ENCODE peak calls at places on chromosomes 1 and 21, in six cellular contexts. M is tibial nerve, B is right atrium auricular region, C is WTC11, H is hepatocyte, K is AG09309. R is an unnamed sample.

GRCh38 chr1:223189903-223190724 is 47.1 kb upstream of the TLR5 start:
- DNase-seq in M (no peak), B (no peak), C (no peak), H (no peak), K (peak; percentile 49), R (no peak)

GRCh38 chr1:243580072-243580471 is 270.0 kb downstream of the AKT3 start:
- DNase-seq in M (no peak), B (no peak), C (no peak), H (peak; percentile 17), K (no peak), R (no peak)

GRCh38 chr21:26389971-26390641 is 183.0 kb downstream of the CYYR1 start:
- DNase-seq in M (no peak), B (no peak), C (no peak), H (no peak), K (peak; percentile 47), R (peak; percentile 100)

GRCh38 chr1:111988743-111989453 is 570 bp downstream of the KCND3 start:
- DNase-seq in M (no peak), B (no peak), C (peak; percentile 57), H (peak; percentile 38), K (no peak), R (no peak)

GRCh38 chr1:180617769-180618168 is 14.1 kb upstream of the XPR1 start:
- DNase-seq in M (no peak), B (no peak), C (no peak), H (no peak), K (no peak), R (no peak)

GRCh38 chr1:158145173-158145719 is 35.4 kb upstream of the CD1D start:
- DNase-seq in M (peak; percentile 43), B (peak; percentile 63), C (no peak), H (peak; percentile 22), K (peak; percentile 59), R (no peak)

GRCh38 chr1:19315378-19316206 is 3.5 kb downstream of the SLC66A1 start:
- DNase-seq in M (no peak), B (no peak), C (no peak), H (no peak), K (no peak), R (no peak)

GRCh38 chr1:178189814-178190213 is 95.9 kb downstream of the RASAL2 start:
- DNase-seq in M (peak; percentile 12), B (no peak), C (peak; percentile 66), H (peak; percentile 50), K (no peak), R (no peak)

GRCh38 chr1:113389953-113390834 is at the start of gene MAGI3:
- DNase-seq in M (peak; percentile 96), B (peak; percentile 98), C (peak; percentile 99), H (peak; percentile 99), K (peak; percentile 91), R (peak; percentile 52)

GRCh38 chr21:34076835-34077234 is 3.5 kb downstream of the MRPS6 start:
- DNase-seq in M (no peak), B (no peak), C (no peak), H (no peak), K (no peak), R (no peak)

GRCh38 chr1:67339623-67340343 is 32.1 kb downstream of the IL12RB2 start:
- DNase-seq in M (no peak), B (no peak), C (no peak), H (peak; percentile 23), K (peak; percentile 33), R (no peak)

GRCh38 chr1:53256744-53257453 is 18.6 kb upstream of the MAGOH start:
- DNase-seq in M (no peak), B (no peak), C (no peak), H (no peak), K (no peak), R (no peak)

GRCh38 chr1:53254011-53254640 is 15.8 kb upstream of the MAGOH start:
- DNase-seq in M (no peak), B (no peak), C (no peak), H (peak; percentile 52), K (no peak), R (no peak)

GRCh38 chr1:53257454-53258081 is 19.2 kb upstream of the MAGOH start:
- DNase-seq in M (no peak), B (no peak), C (no peak), H (no peak), K (no peak), R (no peak)

GRCh38 chr1:53258216-53258615 is 19.9 kb upstream of the MAGOH start:
- DNase-seq in M (no peak), B (no peak), C (no peak), H (no peak), K (no peak), R (no peak)

DNA sequence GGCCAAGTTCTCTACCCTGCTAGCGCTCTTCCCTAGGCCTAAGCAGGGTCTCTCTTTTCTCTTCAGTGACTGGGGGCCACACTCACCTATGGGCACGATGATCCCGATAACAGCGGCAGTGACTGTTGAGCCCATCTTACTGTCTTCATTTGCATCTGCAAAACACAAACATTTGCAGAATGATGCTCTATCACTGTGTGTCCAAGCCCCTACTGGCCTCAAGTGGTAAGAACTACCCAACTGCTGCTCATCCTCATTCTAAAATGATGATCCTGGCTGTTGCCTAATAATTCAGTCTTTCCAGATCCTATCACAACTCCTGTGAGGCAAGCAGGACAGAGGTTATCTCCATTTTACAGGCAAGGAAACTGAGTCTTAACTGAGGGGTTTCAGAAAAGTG is 16.7 kb upstream of the MAGOH start:
- DNase-seq in M (no peak), B (no peak), C (no peak), H (no peak), K (no peak), R (no peak)
- TF ChIP-seq CTCF in M (no peak), B (no peak), C (no peak), H (no peak), K (peak; percentile 3), R (peak; percentile 21)

DNA sequence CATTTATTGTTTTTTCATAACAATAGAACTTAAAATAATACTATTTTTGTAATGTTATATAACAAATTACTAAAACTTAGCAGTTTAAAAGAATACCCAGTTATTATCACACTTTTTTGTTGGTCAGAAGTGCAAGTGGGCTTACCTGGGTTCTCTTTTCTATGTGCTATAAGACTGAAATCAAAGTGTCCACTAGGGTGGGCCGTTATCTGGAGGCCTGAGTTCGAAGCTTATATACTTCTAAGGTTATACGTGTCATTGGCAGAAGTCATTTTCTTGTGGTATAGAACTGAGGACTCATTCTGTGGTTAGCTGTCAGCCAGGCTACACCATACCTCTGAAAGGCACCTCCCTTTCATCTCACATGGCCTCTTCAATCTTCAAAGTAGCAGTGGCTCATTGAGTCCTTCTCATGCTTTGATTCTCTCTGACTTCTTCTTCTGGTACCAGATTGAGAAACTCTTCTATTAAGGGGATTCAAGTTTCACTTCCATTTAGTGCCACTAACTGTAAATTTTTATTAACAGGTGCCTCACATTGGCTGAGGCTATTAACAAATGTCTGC is 414.3 kb downstream of the AMY1C start:
- DNase-seq in M (no peak), B (no peak), C (no peak), H (no peak), K (no peak), R (no peak)
- TF ChIP-seq CTCF in M (no peak), B (no peak), C (no peak), H (no peak), K (no peak), R (no peak)

GRCh38 chr1:48552420-48552819 is 80.4 kb upstream of the SPATA6 start:
- DNase-seq in M (no peak), B (no peak), C (peak; percentile 36), H (peak; percentile 19), K (no peak), R (no peak)
- TF ChIP-seq CTCF in M (no peak), B (no peak), C (no peak), H (peak; percentile 28), K (no peak), R (peak; percentile 53)

GRCh38 chr1:97814804-97815203 is 106.0 kb downstream of the DPYD start:
- DNase-seq in M (no peak), B (no peak), C (no peak), H (no peak), K (no peak), R (no peak)

GRCh38 chr1:97824644-97825043 is 96.2 kb downstream of the DPYD start:
- DNase-seq in M (no peak), B (no peak), C (no peak), H (no peak), K (no peak), R (no peak)

GRCh38 chr1:97824200-97824599 is 96.6 kb downstream of the DPYD start:
- DNase-seq in M (no peak), B (no peak), C (no peak), H (no peak), K (no peak), R (no peak)

GRCh38 chr1:97816927-97817326 is 103.9 kb downstream of the DPYD start:
- DNase-seq in M (no peak), B (no peak), C (no peak), H (no peak), K (no peak), R (no peak)

DNA sequence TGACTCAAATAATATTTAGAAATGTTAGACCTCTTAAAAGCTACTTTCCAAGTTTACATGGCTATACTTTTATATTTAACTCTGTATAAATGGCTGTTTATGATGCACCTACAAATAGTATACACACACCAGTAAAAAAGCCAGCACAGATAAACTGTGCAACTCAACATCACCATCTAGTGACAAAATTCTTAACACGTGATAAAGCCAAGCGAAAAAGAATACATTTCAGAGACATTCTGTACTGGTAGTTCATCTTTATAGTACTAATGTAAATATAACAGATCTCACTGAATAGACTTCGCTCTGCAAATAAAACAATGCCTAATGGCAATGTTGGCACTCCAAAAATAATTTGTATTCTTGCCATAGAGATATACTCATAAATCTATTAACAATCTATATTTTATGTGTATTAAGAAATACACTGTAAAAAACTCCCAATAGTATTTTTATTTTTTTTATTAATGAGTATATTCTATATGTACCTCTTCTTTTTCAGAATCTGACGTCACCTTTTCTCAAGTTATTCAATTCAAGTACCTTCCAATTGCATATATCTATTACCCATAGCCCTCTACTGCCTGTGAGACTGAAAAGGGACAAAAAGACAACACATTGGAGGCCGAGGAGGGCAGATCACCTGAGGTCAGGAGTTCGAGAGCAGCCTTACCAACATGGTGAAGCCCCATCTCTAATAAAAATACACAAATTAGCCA is 100.2 kb downstream of the DPYD start:
- DNase-seq in M (no peak), B (no peak), C (no peak), H (peak; percentile 31), K (no peak), R (no peak)
- TF ChIP-seq CTCF in M (peak; percentile 21), B (no peak), C (no peak), H (peak; percentile 65), K (peak; percentile 47), R (peak; percentile 43)

GRCh38 chr1:213925783-213926182 is 62.0 kb upstream of the PROX1 start:
- DNase-seq in M (no peak), B (no peak), C (no peak), H (no peak), K (no peak), R (no peak)
- TF ChIP-seq CTCF in M (no peak), B (no peak), C (no peak), H (no peak), K (no peak), R (no peak)

DNA sequence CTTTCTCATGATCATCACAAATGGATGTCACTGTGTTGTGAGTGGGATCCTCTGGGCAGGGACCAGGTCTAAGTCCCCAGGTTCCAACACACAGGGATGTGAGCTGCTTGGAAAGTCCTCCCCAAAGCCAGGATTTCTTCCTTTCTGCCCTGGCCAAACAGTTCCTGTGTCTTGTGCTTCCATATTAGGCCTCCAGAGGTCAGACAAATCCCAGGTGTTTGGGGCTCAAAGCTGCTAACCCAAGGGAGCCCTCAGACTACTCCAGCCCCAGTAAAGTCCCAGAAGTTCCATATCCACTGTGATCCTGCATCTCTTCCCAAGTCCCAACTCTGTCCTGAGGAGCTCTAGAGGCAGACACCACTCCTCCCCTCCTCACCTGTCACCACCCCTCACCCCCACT is 27.7 kb upstream of the MAGOH start:
- DNase-seq in M (no peak), B (no peak), C (no peak), H (no peak), K (no peak), R (no peak)
- TF ChIP-seq CTCF in M (no peak), B (no peak), C (no peak), H (peak; percentile 24), K (no peak), R (peak; percentile 56)

R was measured in keratinocyte.